ENCODE peak calls at places on chromosomes 5 and 9, in four cellular contexts. I is esophagus squamous epithelium, E is astrocyte, Q is thoracic aorta. K is an unnamed sample. For H3K9me3, the result is how much of the 10 kb centered on the place peaks cover.

GRCh38 chr5:143521891-143522290 is 118.4 kb upstream of the NR3C1 start:
- DNase-seq in E (no peak), Q (no peak), I (no peak), K (no peak)

GRCh38 chr5:58399951-58400350 is 59.9 kb downstream of the PLK2 start:
- DNase-seq in I (no peak), Q (no peak), E (no peak), K (no peak)

GRCh38 chr5:67268233-67269011 is 71.8 kb upstream of the CD180 start:
- DNase-seq in I (no peak), Q (peak), E (peak), K (no peak)

GRCh38 chr9:22157831-22158230 is 148.7 kb upstream of the CDKN2B start:
- DNase-seq in I (no peak), Q (no peak), E (no peak), K (no peak)

GRCh38 chr5:140295414-140295813 is 7.5 kb downstream of the PFDN1 start:
- DNase-seq in I (no peak), E (peak), Q (peak), K (no peak)

GRCh38 chr5:78591227-78591626 is 57.3 kb downstream of the LHFPL2 start:
- DNase-seq in I (no peak), E (peak), Q (no peak), K (no peak)

GRCh38 chr5:115100556-115100955 is 69.2 kb downstream of the TRIM36 start:
- DNase-seq in I (no peak), Q (no peak), E (no peak), K (no peak)

GRCh38 chr5:77066191-77066590 is 20.9 kb downstream of the ZBED3 start:
- DNase-seq in I (no peak), Q (no peak), E (no peak), K (no peak)

GRCh38 chr5:7377761-7378160 is 18.2 kb upstream of the ADCY2 start:
- DNase-seq in Q (no peak), I (no peak), E (no peak), K (no peak)

GRCh38 chr5:175447571-175447970 is 3.6 kb upstream of the DRD1 start:
- DNase-seq in I (no peak), E (no peak), Q (no peak), K (no peak)

DNA sequence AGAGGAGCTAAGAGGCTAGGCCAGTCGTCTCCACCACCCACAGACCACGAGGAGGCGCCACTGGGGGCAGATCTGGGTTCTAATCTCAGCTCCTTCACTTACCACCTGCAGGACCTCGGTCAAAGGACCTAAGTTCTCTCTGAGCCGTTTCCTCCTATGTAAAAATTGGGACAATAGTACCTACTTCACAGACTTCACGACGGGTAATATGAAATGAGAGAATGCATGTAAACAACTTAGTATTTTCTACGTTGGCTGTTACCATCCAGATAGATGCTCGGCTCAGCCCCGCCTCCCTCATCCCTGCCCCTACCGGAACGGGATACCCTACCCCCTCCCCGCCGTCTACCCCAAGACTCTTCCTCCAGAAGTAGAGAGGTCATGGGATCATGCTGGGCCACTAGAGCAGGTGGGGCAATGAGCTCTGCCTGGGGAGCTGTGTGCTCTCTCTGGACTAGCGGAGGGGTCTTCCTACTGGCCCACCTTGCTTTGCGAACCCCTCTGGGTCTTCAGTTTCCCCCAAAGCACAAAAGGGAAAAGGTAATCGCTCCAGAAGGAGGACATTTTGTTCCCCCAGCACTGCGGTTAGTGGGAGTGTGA is 541 bp downstream of the GNPDA1 start:
- DNase-seq in I (no peak), Q (no peak), E (no peak), K (peak)
- TF ChIP-seq CTCF in I (no peak), Q (peak), E (peak), K (peak)

GRCh38 chr9:136124976-136125692 is 6.5 kb upstream of the TMEM250 start:
- DNase-seq in E (no peak), I (no peak), Q (no peak), K (no peak)
- H3K9me3 ChIP-seq in E (under half), I (under half), Q (under half), K (under half)

GRCh38 chr9:3497406-3497805 is 28.4 kb downstream of the RFX3 start:
- DNase-seq in Q (no peak), E (peak), I (no peak), K (no peak)

GRCh38 chr9:3495850-3496249 is 30.0 kb downstream of the RFX3 start:
- DNase-seq in I (no peak), Q (no peak), E (no peak), K (no peak)

GRCh38 chr9:3498691-3499090 is 27.1 kb downstream of the RFX3 start:
- DNase-seq in Q (no peak), E (peak), I (no peak), K (no peak)

GRCh38 chr9:3500044-3500443 is 25.8 kb downstream of the RFX3 start:
- DNase-seq in Q (no peak), I (no peak), E (no peak), K (no peak)

DNA sequence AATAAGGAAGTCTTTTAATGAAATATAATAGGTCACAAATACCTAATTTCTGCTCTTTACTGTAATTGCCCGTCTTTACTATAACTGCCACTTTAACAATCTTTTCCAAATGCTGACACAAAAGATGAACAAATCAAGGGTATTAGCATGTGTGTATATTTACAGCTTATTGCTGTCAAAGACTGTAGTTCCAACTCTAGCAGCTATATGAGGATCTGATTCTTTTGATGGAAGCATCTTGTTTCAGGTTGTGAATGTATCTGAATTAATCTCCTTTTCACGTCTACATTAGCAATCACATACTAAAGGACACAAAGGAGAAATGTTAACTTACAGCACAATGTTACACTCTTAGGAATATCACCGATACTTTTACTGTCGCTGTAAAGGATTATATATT is 27.9 kb downstream of the RFX3 start:
- DNase-seq in Q (no peak), I (no peak), E (no peak), K (no peak)
- H3K27ac ChIP-seq in Q (no peak), I (no peak), E (peak), K (no peak)

GRCh38 chr5:17772232-17772631 is 138.0 kb downstream of the TAF11L14 start:
- DNase-seq in Q (no peak), E (no peak), I (no peak), K (no peak)
- TF ChIP-seq CTCF in Q (no peak), E (no peak), I (no peak), K (no peak)

GRCh38 chr9:92639124-92639523 is 30.8 kb downstream of the IPPK start:
- DNase-seq in I (no peak), E (no peak), Q (no peak), K (no peak)
- H3K9me3 ChIP-seq in I (under half), E (under half), Q (under half), K (under half)